ENCODE peak calls at places on chromosomes 16 and 17, in eight cellular contexts. V is A549, Y is glutamatergic neuron, L is K562, I is mesothelial cell of epicardium, K is endothelial cell, T is stomach, Q is HCT116. S is an unnamed sample.

GRCh38 chr17:72125226-72125651 is 4.4 kb downstream of the SOX9 start:
- DNase-seq in L (no peak), T (no peak), Q (no peak), I (no peak), Y (no peak), K (no peak), V (no peak), S (no peak)

GRCh38 chr17:43695968-43696865 is 34.5 kb upstream of the MEOX1 start:
- DNase-seq in V (no peak), T (no peak), L (no peak), I (no peak), Q (no peak), K (no peak), Y (no peak), S (no peak)

GRCh38 chr16:50530277-50531236 is 17.6 kb upstream of the NKD1 start:
- DNase-seq in V (no peak), Q (no peak), T (peak; percentile 72), I (no peak), K (no peak), L (no peak), Y (no peak), S (no peak)

GRCh38 chr16:47927330-47927729 is 228.5 kb downstream of the ABCC12 start:
- DNase-seq in I (no peak), Y (no peak), Q (no peak), K (no peak), V (no peak), L (no peak), T (no peak), S (no peak)

GRCh38 chr17:40598928-40599627 is 33.8 kb upstream of the CCR7 start:
- DNase-seq in Y (no peak), I (no peak), V (no peak), L (no peak), T (no peak), K (no peak), Q (no peak), S (no peak)

GRCh38 chr16:17364319-17365210 is 106.2 kb downstream of the XYLT1 start:
- DNase-seq in Y (no peak), I (no peak), T (no peak), Q (no peak), V (no peak), L (no peak), K (no peak), S (no peak)

GRCh38 chr16:57376313-57376818 is 4.1 kb downstream of the CX3CL1 start:
- DNase-seq in K (no peak), T (no peak), Q (no peak), L (no peak), I (no peak), V (no peak), Y (no peak), S (no peak)

GRCh38 chr17:8338806-8339205 is 834 bp upstream of the ODF4 start:
- DNase-seq in V (no peak), K (no peak), T (no peak), I (no peak), Y (no peak), Q (no peak), L (no peak), S (no peak)

GRCh38 chr16:19075511-19075910 is 8.1 kb downstream of the COQ7 start:
- DNase-seq in T (no peak), I (no peak), Y (no peak), V (no peak), L (no peak), K (no peak), Q (no peak), S (no peak)

GRCh38 chr16:19068237-19068815 is 912 bp downstream of the COQ7 start:
- DNase-seq in K (no peak), I (no peak), Q (no peak), L (no peak), T (no peak), V (no peak), Y (no peak), S (no peak)

GRCh38 chr16:19073344-19073743 is 5.9 kb downstream of the COQ7 start:
- DNase-seq in Y (no peak), V (no peak), L (no peak), I (no peak), Q (no peak), T (no peak), K (no peak), S (no peak)

GRCh38 chr16:19073863-19074262 is 6.4 kb downstream of the COQ7 start:
- DNase-seq in Y (no peak), T (no peak), K (no peak), Q (no peak), L (no peak), I (no peak), V (no peak), S (no peak)

GRCh38 chr16:19071811-19072777 is 4.7 kb downstream of the COQ7 start:
- DNase-seq in L (peak; percentile 47), Y (peak; percentile 65), I (no peak), V (peak; percentile 41), Q (peak; percentile 47), K (peak; percentile 76), T (peak; percentile 70), S (peak; percentile 33)
- TF ChIP-seq CTCF in L (peak; percentile 78), Y (peak; percentile 68), I (peak; percentile 67), V (peak; percentile 90), Q (peak; percentile 85), K (peak; percentile 75), T (peak; percentile 46), S (peak; percentile 48)

DNA sequence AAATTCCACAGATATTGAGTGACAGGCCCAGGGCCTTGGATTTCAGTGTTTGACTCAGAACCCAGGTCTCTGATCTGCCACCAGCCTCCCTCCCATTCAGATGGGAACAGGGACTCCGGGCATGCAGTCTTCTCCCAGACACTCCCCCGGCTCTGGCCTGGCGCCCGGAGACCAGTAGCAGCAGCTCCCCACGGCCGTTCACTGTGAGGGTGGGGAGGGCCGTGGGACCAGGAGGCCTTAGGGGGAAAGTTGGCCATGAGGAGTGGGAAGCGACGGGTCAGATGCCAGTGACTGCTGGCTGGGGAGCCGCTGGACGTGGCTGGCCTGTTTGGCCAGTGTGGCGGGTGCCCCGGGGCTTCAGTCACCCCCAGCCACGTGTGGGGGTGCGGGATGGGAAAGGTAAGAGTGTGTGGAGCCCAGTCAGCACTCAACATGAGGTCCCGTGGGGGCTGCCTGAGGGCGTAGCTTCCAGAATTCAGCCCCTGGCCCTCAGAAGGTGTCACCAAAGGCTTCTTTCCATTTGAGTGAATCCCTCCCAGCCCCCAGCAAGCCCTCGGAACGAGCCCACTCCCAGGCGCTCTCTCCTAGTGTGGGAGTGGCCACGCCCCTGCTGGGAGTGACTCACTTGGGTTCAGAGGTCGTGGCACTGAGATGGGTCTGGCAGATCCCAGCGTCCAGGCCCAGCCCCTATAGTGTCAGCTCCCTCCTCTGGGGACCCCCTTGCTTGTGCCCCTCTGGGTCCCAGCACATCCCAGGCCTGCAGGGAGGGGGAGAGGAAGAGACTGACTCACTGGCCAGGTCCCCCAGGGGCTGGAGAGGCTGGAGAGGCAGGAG is 309.4 kb downstream of the SEC14L1 start:
- DNase-seq in K (no peak), I (no peak), Q (no peak), Y (peak; percentile 86), V (peak; percentile 56), L (peak; percentile 83), T (peak; percentile 67), S (no peak)
- TF ChIP-seq CTCF in K (no peak), I (no peak), Q (no peak), Y (no peak), V (no peak), L (no peak), T (no peak), S (no peak)

GRCh38 chr17:54177606-54178308 is 355.0 kb downstream of the KIF2B start:
- DNase-seq in L (no peak), T (no peak), Y (no peak), K (no peak), Q (no peak), V (no peak), I (no peak), S (no peak)
- TF ChIP-seq CTCF in L (no peak), T (no peak), Y (no peak), K (no peak), Q (no peak), V (no peak), I (no peak), S (no peak)

GRCh38 chr17:78314683-78315354 is 45.1 kb downstream of the SOCS3 start:
- DNase-seq in Q (no peak), L (peak; percentile 44), V (peak; percentile 82), T (no peak), I (no peak), Y (no peak), K (no peak), S (no peak)

GRCh38 chr17:78316867-78317816 is 42.7 kb downstream of the SOCS3 start:
- DNase-seq in L (peak; percentile 72), T (peak; percentile 65), Q (no peak), I (no peak), K (no peak), Y (no peak), V (peak; percentile 89), S (no peak)

GRCh38 chr17:78316115-78316866 is 43.6 kb downstream of the SOCS3 start:
- DNase-seq in Q (no peak), V (peak; percentile 60), Y (no peak), T (no peak), K (no peak), L (peak; percentile 63), I (no peak), S (no peak)

GRCh38 chr17:78313735-78314648 is 45.9 kb downstream of the SOCS3 start:
- DNase-seq in Y (peak; percentile 57), T (peak; percentile 90), K (peak; percentile 60), L (peak; percentile 95), I (peak; percentile 63), V (peak; percentile 98), Q (peak; percentile 92), S (no peak)

DNA sequence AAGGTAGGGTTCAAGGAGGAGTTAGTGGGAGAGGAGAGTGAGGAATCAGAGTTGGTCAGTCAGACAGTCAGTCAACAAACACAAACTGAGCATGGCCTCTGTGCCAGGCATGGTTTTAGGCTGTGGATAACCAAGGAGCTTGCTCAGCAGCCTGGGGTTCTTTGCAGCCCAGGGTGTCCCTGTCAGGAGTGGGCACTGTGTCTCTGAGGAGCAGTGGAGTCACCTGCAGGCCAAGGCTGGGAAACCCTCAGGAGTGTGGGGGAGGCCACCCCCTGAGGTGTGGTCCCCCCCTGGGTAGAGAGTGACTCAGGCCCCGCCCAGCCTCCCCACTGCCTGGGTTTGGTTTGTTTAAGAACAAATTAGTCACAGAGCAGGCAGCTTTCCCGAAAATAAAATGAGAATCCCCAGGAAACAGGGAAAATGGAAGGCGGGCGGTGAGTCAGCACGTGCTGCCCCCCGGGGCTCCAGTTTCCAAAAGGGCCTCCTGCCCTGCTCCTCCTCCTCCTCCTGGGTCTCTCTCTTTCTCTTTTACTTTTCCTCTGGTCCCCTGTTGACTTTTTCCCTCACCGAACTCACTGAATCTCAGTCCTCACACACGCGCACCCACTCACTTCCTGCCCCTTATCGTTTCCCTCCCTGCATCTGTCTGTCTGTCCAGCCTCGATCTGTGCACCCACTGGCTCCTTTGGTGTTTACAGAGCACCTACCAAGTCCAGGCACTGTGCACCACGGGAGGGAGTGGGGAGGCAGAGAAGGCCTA is 44.3 kb downstream of the SOCS3 start:
- DNase-seq in Y (no peak), K (no peak), L (peak; percentile 96), Q (peak; percentile 88), V (peak; percentile 99), I (no peak), T (peak; percentile 79), S (no peak)
- TF ChIP-seq CTCF in Y (no peak), K (no peak), L (peak; percentile 18), Q (peak; percentile 27), V (peak; percentile 50), I (no peak), T (no peak), S (no peak)

GRCh38 chr16:11254913-11255736 is 879 bp downstream of the SOCS1 start:
- DNase-seq in L (peak; percentile 60), I (no peak), K (peak; percentile 54), Q (no peak), V (peak; percentile 49), Y (peak; percentile 65), T (peak; percentile 64), S (peak; percentile 60)
- TF ChIP-seq CTCF in L (peak; percentile 35), I (no peak), K (no peak), Q (no peak), V (no peak), Y (no peak), T (no peak), S (no peak)